ENCODE peak calls at places on chromosomes 4 and X, in ten cellular contexts. Y is tibial artery, W is NCI-H1092 treated with DMSO at 0.1 percent for 48 hours, G is GM23248, K is amygdala, I is lower leg skin, A is GM13977, H is RCC 7860, R is hippocampal formation, D is C1 segment of cervical spinal cord. P is an unnamed sample.

GRCh38 chr4:21778702-21779101 is 169.9 kb downstream of the KCNIP4 start:
- DNase-seq in G (no peak), K (no peak), Y (no peak), I (no peak), D (no peak), H (no peak), W (no peak), A (no peak), R (no peak), P (no peak)

GRCh38 chrX:13489451-13489850 is 80.0 kb upstream of the EGFL6 start:
- DNase-seq in G (peak; percentile 82), R (no peak), W (no peak), Y (peak; percentile 85), H (peak; percentile 42), A (no peak), K (no peak), D (no peak), I (peak; percentile 75), P (no peak)

GRCh38 chr4:98781641-98782348 is 123.4 kb upstream of the TSPAN5 start:
- DNase-seq in I (no peak), K (no peak), R (no peak), Y (no peak), W (no peak), H (no peak), D (no peak), A (no peak), G (no peak), P (no peak)

GRCh38 chrX:2457289-2458133 is 43.3 kb downstream of the DHRSX start:
- DNase-seq in Y (no peak), D (no peak), H (no peak), K (no peak), G (no peak), A (no peak), R (no peak), W (no peak), I (no peak), P (no peak)

GRCh38 chr4:31458813-31459212 is 738.6 kb downstream of the PCDH7 start:
- DNase-seq in W (no peak), A (no peak), G (no peak), D (no peak), I (peak; percentile 22), R (no peak), Y (no peak), H (no peak), K (no peak), P (no peak)

GRCh38 chrX:100648601-100649417 is 4.8 kb downstream of the SRPX2 start:
- DNase-seq in D (no peak), W (no peak), K (no peak), A (no peak), I (no peak), H (no peak), G (peak; percentile 79), R (no peak), Y (no peak), P (no peak)

GRCh38 chr4:18020145-18020670 is 1.3 kb downstream of the LCORL start:
- DNase-seq in D (no peak), R (no peak), I (no peak), A (peak; percentile 34), W (peak; percentile 16), K (no peak), Y (no peak), H (no peak), G (peak; percentile 45), P (no peak)

GRCh38 chrX:1487401-1487800 is 34.7 kb upstream of the ASMTL start:
- DNase-seq in H (no peak), D (no peak), K (no peak), R (no peak), A (no peak), Y (no peak), I (no peak), G (no peak), W (no peak), P (no peak)

GRCh38 chr4:143653031-143653430 is 47.4 kb downstream of the FREM3 start:
- DNase-seq in K (no peak), I (no peak), H (no peak), W (no peak), R (no peak), Y (no peak), G (no peak), A (no peak), D (no peak), P (no peak)

GRCh38 chrX:9865804-9866471 is 79.7 kb downstream of the SHROOM2 start:
- DNase-seq in K (no peak), W (no peak), R (no peak), H (no peak), G (peak; percentile 28), A (peak; percentile 56), Y (no peak), D (no peak), I (no peak), P (no peak)

GRCh38 chr4:5460106-5460801 is 248.1 kb downstream of the EVC2 start:
- DNase-seq in I (no peak), W (peak; percentile 8), H (no peak), Y (peak; percentile 47), A (peak; percentile 35), D (no peak), R (no peak), G (peak; percentile 47), K (no peak), P (no peak)

GRCh38 chr4:13529130-13529919 is 15.0 kb downstream of the NKX3-2 start:
- DNase-seq in I (no peak), W (no peak), A (peak; percentile 21), Y (no peak), D (no peak), H (no peak), K (no peak), R (no peak), G (no peak), P (no peak)

GRCh38 chr4:6272863-6273660 is 3.4 kb downstream of the WFS1 start:
- DNase-seq in W (no peak), K (no peak), A (no peak), H (peak; percentile 68), Y (no peak), I (no peak), R (no peak), G (peak; percentile 82), D (no peak), P (no peak)

GRCh38 chrX:9907645-9908387 is 59.3 kb upstream of the CLDN34 start:
- DNase-seq in W (no peak), Y (no peak), K (no peak), D (no peak), H (peak; percentile 4), A (no peak), I (no peak), R (no peak), G (peak; percentile 46), P (no peak)

GRCh38 chr4:32042486-32042885 is 1322.3 kb downstream of the PCDH7 start:
- DNase-seq in Y (no peak), A (no peak), H (no peak), R (no peak), D (no peak), I (no peak), K (no peak), W (no peak), G (no peak), P (no peak)

GRCh38 chr4:26061248-26061986 is 147.4 kb downstream of the SMIM20 start:
- DNase-seq in H (peak; percentile 48), Y (no peak), K (no peak), W (peak; percentile 25), D (no peak), I (no peak), R (no peak), A (peak; percentile 67), G (peak; percentile 45), P (no peak)

GRCh38 chr4:88989990-88990389 is 67.0 kb downstream of the FAM13A start:
- DNase-seq in D (no peak), R (no peak), K (no peak), G (peak; percentile 36), H (no peak), I (no peak), A (no peak), Y (no peak), W (peak; percentile 14), P (no peak)

GRCh38 chrX:138018145-138018799 is 452.3 kb downstream of the ZIC3 start:
- DNase-seq in W (peak; percentile 27), G (peak; percentile 0), A (no peak), K (no peak), H (no peak), I (peak; percentile 17), Y (no peak), D (no peak), R (no peak), P (no peak)

GRCh38 chr4:127291316-127291715 is 341.4 kb upstream of the INTU start:
- DNase-seq in K (no peak), D (no peak), H (no peak), I (no peak), G (no peak), Y (no peak), W (no peak), R (no peak), A (no peak), P (no peak)

P was measured in activated CD4-positive, alpha-beta T cell treated with anti-CD3 and anti-CD28 coated beads for 1 hour.